ENCODE peak calls at places on chromosomes 4 and X, in four cellular contexts. G, Y, R and M are unnamed samples.

GRCh38 chr4:153205757-153206156 is 1.5 kb downstream of the TRIM2 start:
- DNase-seq in Y (peak; percentile 91), G (peak; percentile 80), R (no peak), M (peak; percentile 76)

GRCh38 chrX:130136497-130136896 is 26.2 kb upstream of the ELF4 start:
- DNase-seq in Y (no peak), R (no peak), G (no peak), M (no peak)

GRCh38 chr4:52407545-52407944 is 251.6 kb downstream of the USP46 start:
- DNase-seq in Y (peak; percentile 1), R (no peak), G (no peak), M (no peak)

GRCh38 chrX:8075606-8076005 is 95.5 kb downstream of the VCX2 start:
- DNase-seq in G (no peak), R (no peak), Y (no peak), M (no peak)

GRCh38 chrX:84415155-84415554 is 87.1 kb downstream of the HDX start:
- DNase-seq in Y (no peak), R (no peak), G (no peak), M (no peak)

GRCh38 chr4:30768278-30768677 is 48.1 kb downstream of the PCDH7 start:
- DNase-seq in R (no peak), Y (no peak), G (no peak), M (no peak)

GRCh38 chr4:2166253-2166652 is 75.7 kb downstream of the HAUS3 start:
- DNase-seq in R (no peak), G (peak; percentile 27), Y (no peak), M (peak; percentile 29)

GRCh38 chrX:130330706-130331105 is 9.0 kb upstream of the SLC25A14 start:
- DNase-seq in R (peak; percentile 57), Y (peak; percentile 69), G (peak; percentile 47), M (peak; percentile 62)

GRCh38 chr4:37893164-37893563 is 2.3 kb downstream of the TBC1D1 start:
- DNase-seq in G (no peak), R (no peak), Y (no peak), M (no peak)

GRCh38 chr4:99816611-99817309 is at the start of gene DAPP1:
- DNase-seq in G (peak; percentile 81), R (peak; percentile 54), Y (peak; percentile 26), M (peak; percentile 79)

GRCh38 chr4:1766336-1767057 is 26.6 kb upstream of the FGFR3 start:
- DNase-seq in G (no peak), Y (peak; percentile 64), R (no peak), M (no peak)

GRCh38 chr4:80043534-80043933 is 29.5 kb downstream of the ANTXR2 start:
- DNase-seq in Y (no peak), R (peak; percentile 42), G (no peak), M (no peak)

GRCh38 chrX:153824348-153824747 is 6.0 kb downstream of the PDZD4 start:
- DNase-seq in Y (no peak), G (no peak), R (no peak), M (no peak)

GRCh38 chr4:101806914-101807313 is 16.4 kb downstream of the BANK1 start:
- DNase-seq in G (no peak), Y (no peak), R (no peak), M (no peak)

GRCh38 chrX:39542316-39542715 is 555.4 kb downstream of the BCOR start:
- DNase-seq in G (no peak), R (no peak), Y (no peak), M (no peak)

GRCh38 chr4:152992027-152992426 is 55.9 kb downstream of the FHDC1 start:
- DNase-seq in G (peak; percentile 36), Y (no peak), R (no peak), M (no peak)

GRCh38 chr4:174352405-174352804 is 68.7 kb downstream of the CEP44 start:
- DNase-seq in G (no peak), R (no peak), Y (no peak), M (no peak)

GRCh38 chr4:182837831-182838230 is 79.4 kb downstream of the DCTD start:
- DNase-seq in Y (no peak), R (no peak), G (no peak), M (no peak)

GRCh38 chrX:15299945-15300851 is 15.2 kb downstream of the ASB11 start:
- DNase-seq in Y (peak; percentile 24), G (no peak), R (no peak), M (no peak)

GRCh38 chr4:173056708-173057107 is 111.9 kb upstream of the GALNT7 start:
- DNase-seq in G (no peak), Y (no peak), R (no peak), M (no peak)

GRCh38 chr4:151004222-151004621 is 10.9 kb downstream of the LRBA start:
- DNase-seq in Y (peak; percentile 31), G (no peak), R (no peak), M (no peak)

GRCh38 chr4:85952518-85952917 is 407.3 kb downstream of the MAPK10 start:
- DNase-seq in Y (peak; percentile 91), G (no peak), R (no peak), M (no peak)